ENCODE peak calls at places on chromosomes 3 and 15, in seven cellular contexts. Q is fibroblast of lung, R is H9, I is PC-3, O is neural progenitor cell, E is IMR-90, F is GM12878. J is an unnamed sample.

GRCh38 chr3:111069974-111070751 is 1.5 kb upstream of the NECTIN3 start:
- DNase-seq in Q (peak; percentile 31), R (no peak), I (no peak), O (peak; percentile 32), E (peak; percentile 30), F (no peak), J (peak; percentile 52)

GRCh38 chr3:43691120-43692002 is 623 bp downstream of the ABHD5 start:
- DNase-seq in Q (peak; percentile 40), R (peak; percentile 87), I (peak; percentile 86), O (peak; percentile 80), E (peak; percentile 22), F (no peak), J (peak; percentile 87)

GRCh38 chr15:36401586-36401966 is 177.8 kb upstream of the CDIN1 start:
- DNase-seq in Q (peak; percentile 23), R (no peak), I (no peak), O (no peak), E (no peak), F (no peak), J (no peak)

GRCh38 chr15:89903858-89904130 is 9.0 kb downstream of the ARPIN start:
- DNase-seq in Q (no peak), R (no peak), I (no peak), O (no peak), E (no peak), F (no peak), J (no peak)

GRCh38 chr3:85151555-85151954 is 192.8 kb downstream of the CADM2 start:
- DNase-seq in Q (no peak), R (no peak), I (no peak), O (no peak), E (no peak), F (no peak), J (no peak)

GRCh38 chr3:63824309-63824708 is 5.2 kb downstream of the C3orf49 start:
- DNase-seq in Q (peak; percentile 76), R (no peak), I (peak; percentile 66), O (no peak), E (peak; percentile 87), F (no peak), J (no peak)

GRCh38 chr3:67691207-67691606 is 36.8 kb upstream of the SUCLG2 start:
- DNase-seq in Q (no peak), R (no peak), I (no peak), O (no peak), E (no peak), F (no peak), J (no peak)

GRCh38 chr3:83953417-83954089 is 1005.2 kb upstream of the CADM2 start:
- DNase-seq in Q (no peak), R (no peak), I (peak; percentile 85), O (peak; percentile 7), E (no peak), F (no peak), J (no peak)

GRCh38 chr3:138367912-138368311 is 19.5 kb downstream of the MRAS start:
- DNase-seq in Q (no peak), R (no peak), I (no peak), O (peak; percentile 21), E (peak; percentile 23), F (no peak), J (no peak)

GRCh38 chr3:188720636-188721035 is 451.1 kb upstream of the TPRG1 start:
- DNase-seq in Q (peak; percentile 38), R (no peak), I (peak; percentile 43), O (no peak), E (peak; percentile 44), F (no peak), J (no peak)

GRCh38 chr3:172658344-172659245 is 52.3 kb downstream of the NCEH1 start:
- DNase-seq in Q (peak; percentile 96), R (no peak), I (peak; percentile 85), O (no peak), E (peak; percentile 100), F (no peak), J (no peak)

GRCh38 chr3:117674321-117674720 is 964.7 kb downstream of the TUSC7 start:
- DNase-seq in Q (no peak), R (no peak), I (no peak), O (no peak), E (peak; percentile 40), F (no peak), J (no peak)

GRCh38 chr3:177196473-177197040 is 725 bp downstream of the TBL1XR1 start:
- DNase-seq in Q (peak; percentile 48), R (no peak), I (peak; percentile 20), O (peak; percentile 68), E (peak; percentile 44), F (no peak), J (peak; percentile 63)

GRCh38 chr15:44999105-44999504 is 23.9 kb upstream of the SORD start:
- DNase-seq in Q (no peak), R (no peak), I (no peak), O (no peak), E (no peak), F (no peak), J (no peak)

GRCh38 chr3:42705962-42706585 is 3.5 kb upstream of the HHATL start:
- DNase-seq in Q (no peak), R (peak; percentile 20), I (no peak), O (no peak), E (no peak), F (no peak), J (no peak)

GRCh38 chr15:35170216-35170615 is 85.1 kb upstream of the NANOGP8 start:
- DNase-seq in Q (peak; percentile 29), R (no peak), I (peak; percentile 24), O (no peak), E (peak; percentile 68), F (no peak), J (no peak)

GRCh38 chr3:102018544-102018943 is 169.2 kb downstream of the NFKBIZ start:
- DNase-seq in Q (no peak), R (no peak), I (no peak), O (no peak), E (no peak), F (no peak), J (no peak)

GRCh38 chr3:161231861-161232260 is 10.8 kb downstream of the NMD3 start:
- DNase-seq in Q (no peak), R (no peak), I (peak; percentile 26), O (no peak), E (no peak), F (no peak), J (no peak)

GRCh38 chr3:632571-633170 is 436.1 kb downstream of the CHL1 start:
- DNase-seq in Q (peak; percentile 61), R (peak; percentile 76), I (peak; percentile 77), O (peak; percentile 82), E (peak; percentile 18), F (no peak), J (peak; percentile 50)

GRCh38 chr3:152283492-152284381 is 15.0 kb downstream of the MBNL1 start:
- DNase-seq in Q (no peak), R (no peak), I (no peak), O (no peak), E (no peak), F (no peak), J (peak; percentile 58)

GRCh38 chr3:113844622-113845222 is 6.1 kb downstream of the GRAMD1C start:
- DNase-seq in Q (peak; percentile 51), R (no peak), I (peak; percentile 78), O (peak; percentile 61), E (peak; percentile 40), F (no peak), J (no peak)

GRCh38 chr15:43274136-43274535 is 7.4 kb upstream of the TGM5 start:
- DNase-seq in Q (no peak), R (no peak), I (peak; percentile 83), O (no peak), E (no peak), F (no peak), J (no peak)

GRCh38 chr15:60972301-60972700 is 256.8 kb downstream of the RORA start:
- DNase-seq in Q (peak; percentile 82), R (no peak), I (peak; percentile 15), O (no peak), E (peak; percentile 99), F (no peak), J (no peak)
- H3K9ac ChIP-seq in Q (no peak overlapping the region), R (no peak overlapping the region), I (no peak overlapping the region), O (no peak overlapping the region), E (peak overlapping the region; percentile 57), F (no peak overlapping the region), J (no peak overlapping the region)

DNA sequence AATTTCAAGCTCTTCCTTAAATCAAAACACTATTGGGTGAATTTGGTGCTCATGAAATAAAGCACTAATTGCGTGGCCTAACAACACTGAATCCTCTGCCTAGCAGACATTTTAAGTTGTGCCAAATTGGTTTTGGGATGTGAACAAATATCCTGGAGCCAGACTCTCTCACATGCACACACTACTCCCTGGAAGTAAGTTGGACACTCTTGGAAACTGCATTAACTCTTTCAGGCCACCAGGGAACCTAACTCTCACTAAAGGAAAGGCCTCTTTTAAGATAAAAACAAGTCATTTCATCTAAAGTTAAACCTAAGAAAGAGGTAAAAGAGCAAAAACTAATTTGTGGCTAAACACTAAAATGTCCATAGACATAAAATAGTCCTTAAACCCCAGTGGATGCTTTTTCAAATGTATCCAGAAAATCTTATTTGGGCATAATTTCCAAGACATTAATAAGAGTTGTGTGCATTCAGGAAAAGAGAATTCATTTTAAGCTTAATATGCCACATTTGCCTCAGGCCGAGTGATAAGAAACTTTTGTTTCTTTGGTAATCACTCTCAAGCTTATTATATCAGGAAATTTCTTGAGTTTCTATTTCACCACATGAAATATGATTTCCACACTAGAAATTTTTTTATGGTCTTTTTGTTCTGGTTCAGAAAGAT is 61.8 kb downstream of the ZBTB20 start:
- DNase-seq in Q (no peak), R (no peak), I (peak; percentile 15), O (peak; percentile 12), E (no peak), F (no peak), J (no peak)
- H3K27ac ChIP-seq in Q (no peak overlapping the region), R (no peak overlapping the region), I (no peak overlapping the region), O (no peak overlapping the region), E (no peak overlapping the region), F (no peak overlapping the region), J (no peak overlapping the region)

DNA sequence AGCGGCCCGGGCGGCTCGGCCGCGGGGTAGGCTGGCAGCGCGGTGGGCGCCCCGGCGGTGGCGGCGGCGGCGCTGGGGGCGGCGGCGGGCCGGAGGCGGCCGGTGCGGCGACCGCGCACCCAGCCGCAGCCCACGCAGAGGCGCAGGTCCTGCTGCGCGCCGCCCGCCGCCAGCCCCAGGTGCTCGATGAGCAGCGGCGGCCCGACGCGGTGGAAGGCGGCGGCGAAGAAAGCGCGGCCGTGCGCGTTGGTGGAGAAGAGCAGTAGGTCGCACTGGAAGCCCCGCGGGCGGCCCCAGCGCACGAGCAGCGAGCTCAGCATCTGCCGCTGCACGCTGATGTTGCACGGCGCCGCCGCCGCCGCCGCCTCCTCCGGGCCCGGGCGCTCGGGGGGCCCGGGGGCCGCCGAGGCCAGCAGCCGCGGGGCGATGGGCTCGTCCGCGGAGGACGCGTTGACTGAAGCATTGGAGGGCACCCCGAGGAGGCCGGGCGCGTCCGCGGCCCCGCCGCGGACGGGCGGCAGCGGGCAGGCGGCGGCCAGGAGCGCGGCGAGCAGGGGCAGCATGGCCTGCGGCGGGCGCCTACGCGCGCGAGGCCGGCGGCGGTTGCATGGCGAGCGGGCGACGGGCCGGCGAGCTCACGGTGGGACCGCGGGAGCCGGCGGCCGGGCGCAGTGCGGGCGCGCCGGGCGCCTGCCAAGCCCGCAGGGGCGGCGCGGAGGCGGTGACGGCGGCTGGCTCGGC is 452 bp downstream of the TMEM158 start:
- DNase-seq in Q (no peak), R (peak; percentile 39), I (peak; percentile 14), O (peak; percentile 74), E (no peak), F (no peak), J (no peak)
- TF ChIP-seq CTCF in Q (no peak), R (no peak), I (no peak), O (no peak), E (no peak), F (no peak), J (no peak)

DNA sequence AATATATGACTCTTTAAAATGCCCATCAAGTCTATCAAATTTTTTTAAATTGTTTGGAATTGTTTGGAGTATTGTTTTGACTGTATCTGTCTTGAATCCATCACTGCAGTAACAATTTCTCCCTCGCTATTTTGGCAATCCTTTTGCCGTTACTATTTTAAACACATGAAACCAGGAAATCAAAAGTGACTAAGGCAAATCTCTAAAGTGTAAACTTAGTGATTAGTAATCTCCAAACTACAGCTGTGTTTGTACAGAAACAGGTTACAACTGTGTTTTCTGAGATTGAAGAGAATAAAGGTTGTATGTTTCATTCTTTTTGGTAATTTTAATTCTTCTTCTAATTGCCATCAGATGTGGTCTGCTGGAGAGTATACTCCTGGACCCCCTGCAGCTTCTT is 465.3 kb downstream of the RBMS3 start:
- DNase-seq in Q (no peak), R (no peak), I (no peak), O (peak; percentile 44), E (no peak), F (no peak), J (no peak)
- H3K9ac ChIP-seq in Q (no peak overlapping the region), R (no peak overlapping the region), I (no peak overlapping the region), O (no peak overlapping the region), E (no peak overlapping the region), F (no peak overlapping the region), J (no peak overlapping the region)